ENCODE peak calls at places on chromosomes 7 and 10, in nine cellular contexts. L, N, D, I, W, C, Z, B and O are unnamed samples.

GRCh38 chr7:112830769-112831168 is 40.6 kb upstream of the TMEM168 start:
- DNase-seq in L (no peak), N (no peak), D (no peak), I (no peak), W (no peak), C (no peak), Z (no peak), B (no peak), O (no peak)

GRCh38 chr10:108544500-108545120 is 1378.7 kb downstream of the XPNPEP1 start:
- DNase-seq in L (no peak), N (peak), D (peak), I (peak), W (peak), C (no peak), Z (peak), B (peak), O (no peak)

GRCh38 chr10:6348091-6348862 is 145.5 kb downstream of the PFKFB3 start:
- DNase-seq in L (no peak), N (no peak), D (peak), I (no peak), W (peak), C (peak), Z (peak), B (peak), O (peak)

GRCh38 chr7:130432886-130433285 is 7.9 kb downstream of the CEP41 start:
- DNase-seq in L (no peak), N (no peak), D (no peak), I (no peak), W (no peak), C (no peak), Z (no peak), B (no peak), O (no peak)

GRCh38 chr10:82813856-82814255 is 938.9 kb downstream of the NRG3 start:
- DNase-seq in L (no peak), N (peak), D (no peak), I (peak), W (no peak), C (no peak), Z (no peak), B (no peak), O (peak)

GRCh38 chr7:157601530-157601929 is 264.7 kb downstream of the DNAJB6 start:
- DNase-seq in L (no peak), N (no peak), D (no peak), I (no peak), W (peak), C (no peak), Z (no peak), B (peak), O (no peak)

GRCh38 chr7:77866791-77867190 is 68.2 kb downstream of the PHTF2 start:
- DNase-seq in L (no peak), N (no peak), D (no peak), I (no peak), W (no peak), C (no peak), Z (no peak), B (no peak), O (no peak)

GRCh38 chr7:112361154-112361553 is 89.1 kb upstream of the IFRD1 start:
- DNase-seq in L (no peak), N (no peak), D (no peak), I (no peak), W (no peak), C (no peak), Z (no peak), B (no peak), O (no peak)

GRCh38 chr7:22275574-22276150 is 81.3 kb downstream of the RAPGEF5 start:
- DNase-seq in L (no peak), N (no peak), D (no peak), I (no peak), W (no peak), C (no peak), Z (no peak), B (no peak), O (no peak)

GRCh38 chr7:84060000-84060399 is 134.6 kb downstream of the SEMA3A start:
- DNase-seq in L (no peak), N (no peak), D (no peak), I (no peak), W (no peak), C (no peak), Z (no peak), B (no peak), O (no peak)

GRCh38 chr10:13684252-13684791 is 97.6 kb downstream of the PRPF18 start:
- DNase-seq in L (no peak), N (no peak), D (no peak), I (no peak), W (peak), C (no peak), Z (peak), B (peak), O (no peak)

GRCh38 chr10:88023676-88024075 is 160.3 kb downstream of the PTEN start:
- DNase-seq in L (no peak), N (no peak), D (no peak), I (no peak), W (no peak), C (no peak), Z (no peak), B (no peak), O (no peak)

GRCh38 chr7:25009271-25009670 is 29.3 kb upstream of the OSBPL3 start:
- DNase-seq in L (no peak), N (peak), D (no peak), I (no peak), W (no peak), C (peak), Z (no peak), B (no peak), O (no peak)

GRCh38 chr10:124717911-124718734 is 26.1 kb downstream of the FAM53B start:
- DNase-seq in L (no peak), N (peak), D (no peak), I (no peak), W (no peak), C (no peak), Z (no peak), B (peak), O (no peak)

GRCh38 chr7:108419961-108420360 is 36.3 kb downstream of the NRCAM start:
- DNase-seq in L (no peak), N (no peak), D (no peak), I (no peak), W (no peak), C (no peak), Z (no peak), B (no peak), O (no peak)

GRCh38 chr7:150852371-150852905 is at the start of gene AOC1:
- DNase-seq in L (peak), N (no peak), D (no peak), I (no peak), W (peak), C (no peak), Z (no peak), B (no peak), O (no peak)

GRCh38 chr10:130127612-130128607 is 8.3 kb upstream of the GLRX3 start:
- DNase-seq in L (no peak), N (peak), D (peak), I (no peak), W (no peak), C (peak), Z (no peak), B (no peak), O (peak)

GRCh38 chr10:92699518-92700272 is 9.9 kb downstream of the HHEX start:
- DNase-seq in L (no peak), N (no peak), D (no peak), I (peak), W (no peak), C (no peak), Z (peak), B (peak), O (no peak)

GRCh38 chr7:67754651-67755050 is 758.0 kb downstream of the TYW1 start:
- DNase-seq in L (no peak), N (no peak), D (no peak), I (no peak), W (no peak), C (no peak), Z (no peak), B (no peak), O (no peak)

GRCh38 chr7:129949292-129950133 is 3.2 kb downstream of the UBE2H start:
- DNase-seq in L (peak), N (peak), D (peak), I (no peak), W (no peak), C (no peak), Z (no peak), B (no peak), O (peak)

GRCh38 chr10:34526758-34527730 is 288.1 kb downstream of the PARD3 start:
- DNase-seq in L (no peak), N (peak), D (no peak), I (no peak), W (no peak), C (peak), Z (no peak), B (no peak), O (peak)

DNA sequence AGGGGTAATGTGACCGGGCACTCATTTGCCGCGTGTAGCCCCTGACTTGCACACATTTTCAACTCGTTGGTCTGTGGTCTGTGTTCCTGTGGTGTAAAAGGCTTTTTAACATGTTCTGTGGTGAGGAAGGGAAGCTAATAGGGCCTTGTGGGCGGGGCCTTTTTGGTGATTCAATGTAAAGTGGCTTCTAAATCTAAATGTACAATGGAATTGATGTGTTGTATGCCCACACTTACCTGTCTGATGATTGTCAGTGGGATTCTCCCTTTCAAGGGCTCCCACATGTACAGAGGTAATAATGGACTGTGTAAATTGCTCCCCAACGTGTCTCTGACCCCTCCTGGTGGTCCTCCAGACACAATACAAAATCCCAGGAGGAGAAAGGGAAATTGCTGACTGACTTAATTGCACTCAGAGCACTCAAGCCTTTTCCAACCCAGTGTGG is 43.1 kb upstream of the GATAD1 start:
- DNase-seq in L (no peak), N (no peak), D (no peak), I (no peak), W (no peak), C (no peak), Z (no peak), B (no peak), O (no peak)
- TF ChIP-seq CTCF in L (no peak), N (peak), D (no peak), I (no peak), W (no peak), C (no peak), Z (no peak), B (no peak), O (no peak)

GRCh38 chr10:36331121-36331520 is 689.0 kb upstream of the FZD8 start:
- DNase-seq in L (no peak), N (no peak), D (no peak), I (no peak), W (no peak), C (no peak), Z (no peak), B (no peak), O (no peak)
- H3K4me3 ChIP-seq in L (no peak), N (no peak), D (no peak), I (no peak), W (no peak), C (no peak), Z (no peak), B (no peak), O (no peak)

GRCh38 chr10:85976267-85976793 is 390.3 kb downstream of the GRID1 start:
- DNase-seq in L (no peak), N (no peak), D (no peak), I (no peak), W (no peak), C (no peak), Z (no peak), B (no peak), O (no peak)
- TF ChIP-seq CTCF in L (no peak), N (no peak), D (no peak), I (no peak), W (no peak), C (no peak), Z (no peak), B (no peak), O (no peak)

GRCh38 chr7:98881561-98882315 is 3.4 kb downstream of the TRRAP start:
- DNase-seq in L (no peak), N (no peak), D (peak), I (no peak), W (no peak), C (no peak), Z (no peak), B (no peak), O (no peak)

GRCh38 chr7:98878365-98879197 is at the start of gene TRRAP:
- DNase-seq in L (peak), N (no peak), D (peak), I (peak), W (peak), C (no peak), Z (peak), B (peak), O (no peak)

GRCh38 chr7:98879989-98880337 is 1.6 kb downstream of the TRRAP start:
- DNase-seq in L (no peak), N (no peak), D (no peak), I (no peak), W (no peak), C (no peak), Z (no peak), B (no peak), O (no peak)

GRCh38 chr7:98879198-98879988 is 1.1 kb downstream of the TRRAP start:
- DNase-seq in L (peak), N (no peak), D (peak), I (peak), W (no peak), C (no peak), Z (peak), B (no peak), O (no peak)

GRCh38 chr7:98880485-98880884 is 2.2 kb downstream of the TRRAP start:
- DNase-seq in L (no peak), N (no peak), D (no peak), I (no peak), W (no peak), C (no peak), Z (no peak), B (no peak), O (no peak)
- H3K4me3 ChIP-seq in L (no peak), N (no peak), D (no peak), I (no peak), W (no peak), C (no peak), Z (no peak), B (peak), O (no peak)

GRCh38 chr10:115136616-115137015 is 43.5 kb downstream of the ATRNL1 start:
- DNase-seq in L (no peak), N (no peak), D (no peak), I (no peak), W (no peak), C (no peak), Z (no peak), B (no peak), O (no peak)

GRCh38 chr10:115141254-115141653 is 48.1 kb downstream of the ATRNL1 start:
- DNase-seq in L (no peak), N (no peak), D (no peak), I (no peak), W (no peak), C (no peak), Z (no peak), B (no peak), O (peak)
- TF ChIP-seq CTCF in L (no peak), N (peak), D (no peak), I (peak), W (no peak), C (peak), Z (peak), B (no peak), O (peak)

GRCh38 chr10:16817125-16818019 is at the start of gene RSU1:
- DNase-seq in L (peak), N (peak), D (peak), I (peak), W (peak), C (peak), Z (peak), B (peak), O (peak)

GRCh38 chr10:16816830-16817124 is 447 bp downstream of the RSU1 start:
- DNase-seq in L (no peak), N (no peak), D (no peak), I (no peak), W (no peak), C (no peak), Z (no peak), B (no peak), O (no peak)

GRCh38 chr10:16814081-16814480 is 3.1 kb downstream of the RSU1 start:
- DNase-seq in L (no peak), N (no peak), D (no peak), I (no peak), W (no peak), C (no peak), Z (no peak), B (no peak), O (no peak)

GRCh38 chr10:16819026-16819425 is 1.8 kb upstream of the RSU1 start:
- DNase-seq in L (no peak), N (no peak), D (no peak), I (no peak), W (no peak), C (no peak), Z (no peak), B (no peak), O (no peak)

DNA sequence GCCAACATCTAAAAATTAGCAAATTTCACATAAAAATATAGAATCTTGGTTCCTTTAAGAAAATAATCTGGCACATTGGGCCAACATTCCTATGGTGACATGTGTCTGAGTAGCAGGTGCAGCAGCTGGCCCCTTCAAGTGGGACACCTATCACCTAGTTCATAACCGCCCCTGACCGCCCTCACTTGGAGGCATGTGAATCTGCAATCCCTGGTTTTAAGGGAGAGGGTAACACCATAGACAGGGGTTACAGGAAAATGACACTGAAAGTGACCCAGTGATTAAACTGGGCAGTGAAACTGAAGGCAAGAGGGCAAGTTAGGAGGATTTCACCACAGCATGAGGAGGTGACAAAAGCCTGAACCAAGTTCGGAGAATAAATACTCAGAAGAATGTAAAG is 1.1 kb downstream of the RSU1 start:
- DNase-seq in L (no peak), N (no peak), D (no peak), I (no peak), W (no peak), C (no peak), Z (no peak), B (no peak), O (no peak)
- H3K4me3 ChIP-seq in L (peak), N (peak), D (no peak), I (peak), W (peak), C (peak), Z (peak), B (peak), O (peak)